ENCODE peak calls at places on chromosomes 3 and 15, in four cellular contexts. I is H1, C is mesendoderm, X is H9. A is an unnamed sample. For H3K79me2, the result is how much of the 10 kb centered on the place peaks cover.

GRCh38 chr15:34119291-34119690 is 17.4 kb downstream of the PGBD4 start:
- DNase-seq in X (no peak), C (peak), I (no peak), A (peak)

GRCh38 chr15:29183071-29183831 is 86.4 kb downstream of the NSMCE3 start:
- DNase-seq in C (no peak), I (no peak), X (no peak), A (no peak)

GRCh38 chr3:14598143-14598569 is 53.4 kb upstream of the CCDC174 start:
- DNase-seq in I (no peak), X (peak), C (peak), A (peak)

GRCh38 chr3:86990734-86991481 is at the start of gene VGLL3:
- DNase-seq in I (peak), C (peak), X (peak), A (peak)

GRCh38 chr3:149536429-149536828 is 61.9 kb downstream of the TM4SF4 start:
- DNase-seq in C (peak), X (peak), I (no peak), A (no peak)

GRCh38 chr3:99678023-99678422 is 39.6 kb downstream of the COL8A1 start:
- DNase-seq in X (no peak), C (no peak), I (no peak), A (peak)

GRCh38 chr15:56098230-56098899 is 105.0 kb upstream of the NEDD4 start:
- DNase-seq in X (no peak), I (no peak), C (no peak), A (peak)

GRCh38 chr3:59451041-59451763 is 401.4 kb upstream of the CFAP20DC start:
- DNase-seq in I (no peak), C (peak), X (no peak), A (no peak)

GRCh38 chr15:78075490-78076230 is 1.9 kb downstream of the TBC1D2B start:
- DNase-seq in C (peak), X (peak), I (peak), A (peak)

GRCh38 chr3:16179771-16180736 is 5.6 kb downstream of the GALNT15 start:
- DNase-seq in X (no peak), I (no peak), C (no peak), A (no peak)
- H2BK5ac ChIP-seq in X (no peak), I (no peak), C (no peak), A (no peak)

GRCh38 chr15:67163180-67163579 is 91.3 kb downstream of the AAGAB start:
- DNase-seq in C (no peak), X (no peak), I (no peak), A (no peak)
- H3K79me2 ChIP-seq in C (under half), X (under half), I (under half), A (under half)

GRCh38 chr15:32828507-32829186 is 110.8 kb downstream of the GREM1 start:
- DNase-seq in C (no peak), X (no peak), I (no peak), A (no peak)
- H2BK5ac ChIP-seq in C (no peak), X (no peak), I (no peak), A (no peak)

GRCh38 chr15:44084728-44085127 is 110.3 kb downstream of the FRMD5 start:
- DNase-seq in X (no peak), I (no peak), C (no peak), A (no peak)
- H3K79me2 ChIP-seq in X (under half), I (under half), C (under half), A (under half)

GRCh38 chr15:49718234-49718633 is 97.4 kb downstream of the DTWD1 start:
- DNase-seq in X (no peak), I (no peak), C (no peak), A (peak)
- H2BK5ac ChIP-seq in X (no peak), I (no peak), C (no peak), A (no peak)

GRCh38 chr3:13065727-13066126 is 7.5 kb downstream of the IQSEC1 start:
- DNase-seq in X (no peak), I (no peak), C (no peak), A (no peak)

GRCh38 chr3:13066236-13066635 is 7.0 kb downstream of the IQSEC1 start:
- DNase-seq in X (no peak), C (no peak), I (no peak), A (no peak)

GRCh38 chr3:13063225-13063624 is 10.0 kb downstream of the IQSEC1 start:
- DNase-seq in C (no peak), X (no peak), I (no peak), A (no peak)

GRCh38 chr3:13064469-13064868 is 8.8 kb downstream of the IQSEC1 start:
- DNase-seq in C (no peak), I (no peak), X (no peak), A (no peak)

GRCh38 chr3:13064964-13065363 is 8.3 kb downstream of the IQSEC1 start:
- DNase-seq in C (no peak), I (no peak), X (no peak), A (no peak)
- H3K79me2 ChIP-seq in C (under half), I (under half), X (under half), A (under half)

GRCh38 chr15:36372968-36373367 is 206.5 kb upstream of the CDIN1 start:
- DNase-seq in I (no peak), X (no peak), C (no peak), A (no peak)

GRCh38 chr15:36370051-36370734 is 209.2 kb upstream of the CDIN1 start:
- DNase-seq in I (no peak), X (no peak), C (no peak), A (no peak)

GRCh38 chr15:36371509-36371908 is 207.9 kb upstream of the CDIN1 start:
- DNase-seq in I (no peak), C (no peak), X (no peak), A (no peak)

GRCh38 chr15:36373549-36373948 is 205.9 kb upstream of the CDIN1 start:
- DNase-seq in I (no peak), X (no peak), C (peak), A (no peak)

GRCh38 chr15:36370735-36371115 is 208.7 kb upstream of the CDIN1 start:
- DNase-seq in X (no peak), C (peak), I (no peak), A (peak)
- H2BK5ac ChIP-seq in X (no peak), C (no peak), I (no peak), A (no peak)

DNA sequence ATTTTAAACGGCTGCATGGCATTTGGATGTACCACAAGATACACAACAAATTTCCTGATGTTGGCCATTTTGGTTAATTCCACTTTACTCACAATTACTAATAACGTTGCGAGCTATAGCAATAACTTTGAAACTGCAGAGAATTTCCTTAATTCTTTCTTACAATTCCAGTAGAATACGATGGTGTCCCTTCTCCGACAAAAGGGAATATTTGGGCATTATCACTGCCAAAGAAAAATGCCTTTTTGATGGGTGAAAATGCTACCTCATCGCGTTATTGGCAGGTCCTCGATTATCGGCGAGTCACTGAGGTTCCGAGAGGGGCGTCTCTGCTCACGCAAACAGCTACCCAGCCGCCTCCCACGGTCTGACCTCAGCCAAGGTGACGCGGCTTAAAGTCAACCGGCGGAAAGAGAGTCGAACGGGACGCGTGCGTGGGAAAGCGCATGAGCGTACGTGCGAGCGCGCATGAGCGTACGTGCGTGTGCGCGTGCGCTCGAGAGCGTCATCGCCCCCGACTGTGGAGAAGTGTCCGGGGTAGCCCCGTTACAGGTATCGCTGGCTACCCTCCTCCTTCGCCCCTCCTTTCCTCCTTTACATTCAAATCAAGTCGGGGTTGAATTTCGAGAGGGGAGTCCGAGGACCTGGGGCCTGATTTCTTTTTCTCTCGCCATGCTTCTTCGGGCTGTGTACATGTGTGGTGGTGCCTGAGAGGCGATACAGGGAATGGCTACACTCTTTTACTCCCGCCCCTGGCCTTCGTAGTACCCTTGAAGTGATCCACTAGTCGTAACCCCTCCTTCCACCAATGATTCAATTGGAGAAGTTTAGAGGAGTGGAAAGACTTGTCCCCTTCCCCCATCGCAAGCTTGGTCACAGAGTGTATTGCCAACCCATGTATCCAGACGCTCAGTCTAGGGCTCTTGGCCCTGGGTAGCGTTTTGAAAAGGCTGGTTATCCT is at the start of gene OXSM:
- DNase-seq in C (peak), X (peak), I (no peak), A (peak)
- H3K79me2 ChIP-seq in C (under half), X (under half), I (under half), A (under half)

GRCh38 chr3:157092219-157092618 is 67.7 kb downstream of the CCNL1 start:
- DNase-seq in I (no peak), C (no peak), X (no peak), A (no peak)
- H2BK5ac ChIP-seq in I (no peak), C (no peak), X (no peak), A (no peak)